ENCODE peak calls at places on chromosomes 7 and 10, in six cellular contexts. G is type B pancreatic cell; D is C1 segment of cervical spinal cord; R is RWPE2; Z is stimulated activated CD8-positive, alpha-beta memory T cell treated with anti-CD3 and anti-CD28 coated beads, Interleukin-15, amount 100 ng/mL, for 24 hours; M is immature natural killer cell. I is an unnamed sample.

GRCh38 chr10:44366936-44367630 is 17.8 kb downstream of the CXCL12 start:
- DNase-seq in G (no peak), D (no peak), R (no peak), Z (no peak), M (no peak), I (no peak)

GRCh38 chr10:47404446-47404845 is 20.4 kb upstream of the ZNF488 start:
- DNase-seq in G (peak), D (no peak), R (no peak), Z (no peak), M (no peak), I (no peak)

GRCh38 chr7:155363146-155363539 is 65.5 kb downstream of the INSIG1 start:
- DNase-seq in G (no peak), D (no peak), R (peak), Z (no peak), M (no peak), I (no peak)

GRCh38 chr10:129709627-129710509 is 242.8 kb downstream of the MGMT start:
- DNase-seq in G (peak), D (no peak), R (peak), Z (no peak), M (no peak), I (no peak)

GRCh38 chr7:130222-130572 is 62.2 kb upstream of the FAM20C start:
- DNase-seq in G (no peak), D (no peak), R (no peak), Z (no peak), M (no peak), I (no peak)

GRCh38 chr10:122333037-122333436 is 41.5 kb upstream of the PLEKHA1 start:
- DNase-seq in G (peak), D (no peak), R (no peak), Z (no peak), M (no peak), I (no peak)

GRCh38 chr10:116838143-116838725 is 11.1 kb upstream of the ENO4 start:
- DNase-seq in G (no peak), D (no peak), R (no peak), Z (no peak), M (no peak), I (no peak)

GRCh38 chr10:121216721-121217181 is 365.6 kb downstream of the WDR11 start:
- DNase-seq in G (no peak), D (peak), R (no peak), Z (no peak), M (no peak), I (no peak)

GRCh38 chr7:158001621-158002320 is 585.9 kb downstream of the PTPRN2 start:
- DNase-seq in G (no peak), D (no peak), R (no peak), Z (no peak), M (no peak), I (no peak)

GRCh38 chr10:132464256-132465192 is 67.5 kb downstream of the PWWP2B start:
- DNase-seq in G (no peak), D (peak), R (no peak), Z (no peak), M (no peak), I (no peak)

GRCh38 chr7:155984609-155985405 is 172.5 kb upstream of the SHH start:
- DNase-seq in G (peak), D (no peak), R (peak), Z (no peak), M (no peak), I (no peak)

GRCh38 chr10:44373341-44373995 is 11.4 kb downstream of the CXCL12 start:
- DNase-seq in G (no peak), D (no peak), R (no peak), Z (no peak), M (no peak), I (no peak)

GRCh38 chr10:132891994-132892393 is 50.4 kb downstream of the CFAP46 start:
- DNase-seq in G (no peak), D (no peak), R (peak), Z (no peak), M (no peak), I (no peak)

GRCh38 chr10:58972576-58973234 is 203.7 kb upstream of the PHYHIPL start:
- DNase-seq in G (no peak), D (no peak), R (no peak), Z (no peak), M (no peak), I (no peak)

GRCh38 chr10:104941662-104942061 is 300.6 kb downstream of the SORCS3 start:
- DNase-seq in G (no peak), D (no peak), R (no peak), Z (no peak), M (no peak), I (no peak)

GRCh38 chr10:103716206-103717160 is 138.9 kb downstream of the SH3PXD2A start:
- DNase-seq in G (no peak), D (peak), R (no peak), Z (no peak), M (no peak), I (no peak)

GRCh38 chr10:28738200-28738599 is 60.9 kb downstream of the BAMBI start:
- DNase-seq in G (no peak), D (no peak), R (no peak), Z (no peak), M (no peak), I (peak)

GRCh38 chr7:77316219-77316978 is 99.8 kb downstream of the GSAP start:
- DNase-seq in G (no peak), D (no peak), R (no peak), Z (no peak), M (no peak), I (no peak)

GRCh38 chr7:47375121-47375551 is 206.8 kb downstream of the TNS3 start:
- DNase-seq in G (no peak), D (no peak), R (no peak), Z (no peak), M (no peak), I (no peak)

GRCh38 chr7:5414876-5415275 is 8.8 kb downstream of the TNRC18 start:
- DNase-seq in G (no peak), D (no peak), R (no peak), Z (no peak), M (no peak), I (no peak)

GRCh38 chr10:3525832-3526449 is 259.1 kb downstream of the KLF6 start:
- DNase-seq in G (no peak), D (no peak), R (peak), Z (no peak), M (no peak), I (no peak)

GRCh38 chr7:5713124-5713912 is 68.1 kb downstream of the RNF216 start:
- DNase-seq in G (no peak), D (no peak), R (no peak), Z (no peak), M (no peak), I (no peak)

GRCh38 chr7:139452948-139453672 is 30.4 kb downstream of the KLRG2 start:
- DNase-seq in G (no peak), D (no peak), R (no peak), Z (no peak), M (no peak), I (no peak)

I was measured in DND-41.